ENCODE peak calls at places on chromosomes 4 and X, in six cellular contexts. C is Right ventricle myocardium superior; B is AG10803; W is naive thymus-derived CD8-positive, alpha-beta T cell; Z is ACHN; L is NCI-H748 treated with DMSO at 0.1 percent for 48 hours. Y is an unnamed sample.

GRCh38 chr4:80199004-80199579 is 1.8 kb downstream of the PRDM8 start:
- DNase-seq in C (no peak), B (no peak), W (no peak), Z (no peak), L (no peak), Y (no peak)

GRCh38 chr4:150006197-150006596 is 72.0 kb upstream of the DCLK2 start:
- DNase-seq in C (no peak), B (peak), W (no peak), Z (no peak), L (no peak), Y (no peak)

GRCh38 chr4:174316954-174317353 is 33.2 kb downstream of the CEP44 start:
- DNase-seq in C (no peak), B (no peak), W (no peak), Z (no peak), L (no peak), Y (no peak)

GRCh38 chrX:10579753-10580060 is 40.7 kb downstream of the MID1 start:
- DNase-seq in C (no peak), B (no peak), W (no peak), Z (peak), L (peak), Y (no peak)

GRCh38 chrX:148784859-148785655 is 284.6 kb downstream of the AFF2 start:
- DNase-seq in C (no peak), B (no peak), W (no peak), Z (no peak), L (peak), Y (no peak)

GRCh38 chr4:26912810-26913209 is 52.2 kb downstream of the STIM2 start:
- DNase-seq in C (no peak), B (peak), W (no peak), Z (no peak), L (no peak), Y (no peak)

GRCh38 chr4:73707918-73708577 is 32.3 kb upstream of the CXCL8 start:
- DNase-seq in C (peak), B (peak), W (no peak), Z (peak), L (no peak), Y (no peak)

GRCh38 chr4:105594094-105595010 is 41.9 kb downstream of the ARHGEF38 start:
- DNase-seq in C (no peak), B (no peak), W (no peak), Z (no peak), L (no peak), Y (no peak)

GRCh38 chr4:3304831-3305609 is 12.2 kb downstream of the RGS12 start:
- DNase-seq in C (no peak), B (no peak), W (no peak), Z (no peak), L (no peak), Y (no peak)

GRCh38 chr4:125316781-125317525 is 2.2 kb downstream of the FAT4 start:
- DNase-seq in C (peak), B (peak), W (no peak), Z (peak), L (no peak), Y (no peak)

GRCh38 chr4:89939464-89939863 is 44.8 kb downstream of the MMRN1 start:
- DNase-seq in C (no peak), B (no peak), W (no peak), Z (no peak), L (no peak), Y (no peak)

GRCh38 chr4:144174401-144175067 is 34.0 kb upstream of the GYPA start:
- DNase-seq in C (no peak), B (peak), W (no peak), Z (peak), L (peak), Y (no peak)

GRCh38 chrX:47209508-47210238 is 8.8 kb upstream of the CDK16 start:
- DNase-seq in C (peak), B (no peak), W (no peak), Z (no peak), L (no peak), Y (no peak)

GRCh38 chr4:128718793-128719192 is 90.7 kb upstream of the JADE1 start:
- DNase-seq in C (no peak), B (peak), W (no peak), Z (no peak), L (no peak), Y (no peak)

GRCh38 chr4:75841641-75842520 is 60.4 kb downstream of the PPEF2 start:
- DNase-seq in C (no peak), B (no peak), W (no peak), Z (no peak), L (no peak), Y (no peak)

GRCh38 chrX:129777218-129777768 is 2.5 kb upstream of the SASH3 start:
- DNase-seq in C (peak), B (no peak), W (peak), Z (no peak), L (no peak), Y (peak)

GRCh38 chrX:78123190-78123589 is 16.3 kb downstream of the TAF9B start:
- DNase-seq in C (no peak), B (peak), W (no peak), Z (peak), L (no peak), Y (no peak)

GRCh38 chr4:188819243-188819642 is 680.0 kb downstream of the TRIML1 start:
- DNase-seq in C (no peak), B (peak), W (no peak), Z (no peak), L (no peak), Y (no peak)

GRCh38 chr4:122815248-122815647 is 11.4 kb upstream of the FGF2 start:
- DNase-seq in C (no peak), B (no peak), W (no peak), Z (no peak), L (no peak), Y (no peak)

GRCh38 chr4:155248002-155248896 is 39.8 kb downstream of the NPY2R start:
- DNase-seq in C (no peak), B (no peak), W (no peak), Z (no peak), L (no peak), Y (no peak)

GRCh38 chr4:64718091-64718490 is 308.8 kb upstream of the TECRL start:
- DNase-seq in C (no peak), B (no peak), W (no peak), Z (no peak), L (no peak), Y (no peak)

Y was measured in stimulated activated naive B cell treated with anti-CD40 and anti-IgM and Interleukin-4, amounts not matched to agents 10 μg/mL and 1 μg/mL and 100 μg/mL, for 72 hours.